ENCODE peak calls at places on chromosomes 12 and 14, in four cellular contexts. F is stomach, D is right atrium auricular region, S is left ventricle myocardium inferior. K is an unnamed sample. For H3K4me1 and H3K27me3, the result is how much of the 10 kb centered on the place peaks cover.

GRCh38 chr12:22543246-22544037 is 900 bp downstream of the C2CD5 start:
- DNase-seq in F (peak), D (no peak), S (peak), K (peak)

GRCh38 chr14:75591331-75591946 is 13.0 kb downstream of the FLVCR2 start:
- DNase-seq in F (no peak), D (no peak), S (no peak), K (no peak)

GRCh38 chr12:130589391-130590317 is 126.4 kb downstream of the RIMBP2 start:
- DNase-seq in F (no peak), D (no peak), S (no peak), K (no peak)

GRCh38 chr14:43535231-43535838 is 971.7 kb downstream of the FSCB start:
- DNase-seq in F (no peak), D (no peak), S (no peak), K (no peak)

GRCh38 chr12:120181991-120182631 is 12.4 kb downstream of the GCN1 start:
- DNase-seq in F (no peak), D (no peak), S (no peak), K (no peak)

GRCh38 chr12:128059621-128060370 is 207.2 kb upstream of the TMEM132C start:
- DNase-seq in F (no peak), D (no peak), S (no peak), K (no peak)

GRCh38 chr12:18998343-18999270 is 130.9 kb upstream of the PLEKHA5 start:
- DNase-seq in F (no peak), D (no peak), S (no peak), K (no peak)

GRCh38 chr14:26773906-26774593 is 176.2 kb upstream of the NOVA1 start:
- DNase-seq in F (no peak), D (no peak), S (no peak), K (no peak)

GRCh38 chr12:1197264-1198018 is 206.4 kb downstream of the ERC1 start:
- DNase-seq in F (no peak), D (no peak), S (no peak), K (no peak)

GRCh38 chr12:5307065-5307464 is 124.8 kb upstream of the NTF3 start:
- DNase-seq in F (no peak), D (no peak), S (no peak), K (no peak)

GRCh38 chr14:23154876-23155587 is 28.4 kb downstream of the SLC7A8 start:
- DNase-seq in F (peak), D (peak), S (peak), K (no peak)

GRCh38 chr14:104287301-104288009 is 149.1 kb downstream of the KIF26A start:
- DNase-seq in F (no peak), D (no peak), S (peak), K (peak)

GRCh38 chr12:132955933-132956725 is at the start of gene ZNF605:
- DNase-seq in F (peak), D (peak), S (peak), K (peak)
- H3K4me1 ChIP-seq in F (under half), D (under half), S (under half), K (under half)

GRCh38 chr12:117968826-117969659 is at the start of gene KSR2:
- DNase-seq in F (peak), D (no peak), S (no peak), K (peak)

GRCh38 chr12:117967512-117967911 is 1.3 kb downstream of the KSR2 start:
- DNase-seq in F (no peak), D (no peak), S (no peak), K (no peak)

GRCh38 chr12:117966511-117966910 is 2.3 kb downstream of the KSR2 start:
- DNase-seq in F (no peak), D (no peak), S (no peak), K (no peak)

GRCh38 chr12:117967043-117967442 is 1.7 kb downstream of the KSR2 start:
- DNase-seq in F (no peak), D (no peak), S (no peak), K (no peak)

DNA sequence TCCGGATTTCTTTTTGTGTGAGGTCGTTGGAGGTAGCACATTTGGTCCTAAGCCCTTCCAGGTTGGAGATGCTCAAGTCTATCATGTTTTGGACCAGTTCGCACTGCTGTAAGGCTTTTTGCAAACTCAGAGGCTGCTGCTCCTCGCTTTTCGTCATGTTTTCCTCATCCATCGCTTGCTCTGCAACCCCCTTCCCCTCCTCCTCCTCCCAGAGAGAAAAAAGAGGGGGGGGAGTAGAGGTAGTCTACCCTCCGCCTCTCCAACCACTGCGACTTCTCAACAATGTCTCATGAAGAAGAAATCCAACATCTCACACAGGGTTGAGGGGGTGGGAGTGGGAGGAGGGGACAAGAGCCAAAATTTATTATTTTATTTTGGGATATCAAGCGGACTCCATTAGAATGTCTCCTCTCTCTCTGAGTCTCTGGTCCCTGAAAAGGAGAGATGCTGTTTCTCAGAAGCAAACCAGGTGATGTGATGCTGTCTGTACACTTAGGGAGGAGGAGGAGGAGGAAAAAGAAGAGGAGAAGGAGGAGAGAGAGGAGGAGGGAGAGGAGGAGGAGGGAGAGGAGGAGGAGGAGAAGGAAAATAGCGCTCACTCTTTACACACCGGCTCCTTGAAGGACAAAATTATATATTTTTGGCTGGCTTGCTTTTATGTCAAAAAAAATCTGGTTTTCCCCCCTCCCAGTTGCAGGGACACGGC is 553 bp downstream of the KSR2 start:
- DNase-seq in F (no peak), D (no peak), S (no peak), K (no peak)
- H3K27me3 ChIP-seq in F (under half), D (under half), S (half or more), K (under half)

DNA sequence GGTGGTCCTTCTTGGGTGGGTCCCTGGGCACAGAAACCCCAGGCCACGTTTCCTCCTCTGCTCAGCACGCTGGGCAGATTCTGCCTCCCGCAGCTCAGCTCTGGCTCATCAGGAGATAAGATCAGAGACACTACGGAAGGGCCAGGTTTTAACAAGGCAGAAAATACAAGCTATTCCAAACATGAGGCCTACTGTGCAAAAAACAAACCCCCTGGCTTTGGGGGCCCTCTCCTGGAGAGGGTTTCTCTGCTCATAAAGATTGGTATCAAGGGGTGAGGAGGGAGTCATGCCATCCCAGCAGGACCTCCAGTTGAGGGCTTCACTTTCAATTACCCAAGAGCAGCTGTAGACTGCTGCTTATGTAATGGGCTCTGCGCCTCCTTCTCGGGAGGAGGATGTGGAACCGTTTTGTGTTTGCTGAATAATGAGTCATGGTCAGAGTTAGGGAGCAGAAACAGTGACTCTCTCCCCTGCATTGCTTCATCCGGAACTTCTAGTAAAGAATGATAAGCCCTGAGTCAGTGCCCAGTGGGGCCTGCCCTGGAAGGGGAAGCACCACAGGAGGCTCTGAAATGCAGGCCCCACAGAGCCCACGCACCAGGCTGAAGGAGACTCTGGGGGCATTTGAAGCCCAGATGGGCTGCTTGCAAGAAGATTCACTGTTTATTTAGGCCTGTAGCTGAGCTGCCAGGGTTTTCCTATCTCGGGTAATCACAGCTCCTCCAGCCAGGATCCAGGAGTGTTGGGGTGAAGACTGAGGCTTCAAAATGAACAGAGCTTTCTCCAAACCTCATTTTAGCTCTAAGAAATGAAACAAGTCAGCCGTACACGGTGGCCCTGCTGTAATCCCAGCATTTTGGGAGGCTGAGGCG is 79.3 kb downstream of the SSPN start:
- DNase-seq in F (peak), D (peak), S (peak), K (peak)
- TF ChIP-seq CTCF in F (no peak), D (no peak), S (no peak), K (no peak)

GRCh38 chr14:88196925-88197324 is 126.1 kb downstream of the KCNK10 start:
- DNase-seq in F (no peak), D (no peak), S (no peak), K (no peak)
- H3K4me1 ChIP-seq in F (under half), D (under half), S (under half), K (under half)

DNA sequence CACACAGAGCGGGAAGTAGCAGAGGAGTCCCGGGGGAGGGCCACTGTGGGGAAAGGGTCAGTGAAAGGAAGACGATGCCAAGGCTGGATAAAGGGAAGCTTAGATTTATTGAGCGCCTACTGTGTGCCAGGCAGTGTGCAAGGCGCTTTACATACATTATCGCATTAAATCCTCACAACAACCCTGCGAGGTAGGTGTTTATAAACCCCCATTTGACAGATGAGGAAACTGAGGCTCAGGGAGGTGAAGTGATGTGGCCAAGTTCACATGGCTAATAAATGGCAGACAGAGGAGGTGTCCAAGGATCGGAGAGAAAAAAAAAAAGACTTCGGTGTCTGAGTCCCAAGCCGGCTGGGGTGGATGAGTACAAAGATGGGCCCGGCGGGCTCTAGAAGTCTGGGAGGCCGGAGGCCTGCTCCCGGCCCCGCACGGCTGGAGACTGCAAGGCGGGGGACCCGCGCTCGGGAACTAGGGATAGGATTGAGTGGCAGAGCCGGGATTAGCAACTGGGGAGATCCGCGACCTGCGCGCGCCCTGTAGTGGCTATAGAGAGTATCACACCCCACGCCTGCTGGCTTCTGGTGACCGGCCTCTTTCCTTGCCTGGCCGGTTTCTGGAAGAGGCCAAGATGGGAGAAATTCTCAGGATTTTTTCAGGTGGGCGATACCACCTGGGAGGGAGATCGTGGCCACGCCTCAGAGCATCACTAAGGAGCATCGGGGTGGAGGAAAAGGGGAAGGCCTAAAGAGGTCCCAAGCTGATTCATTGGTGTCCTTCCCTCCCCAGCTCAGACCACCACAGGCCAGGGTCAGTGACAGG is 3.9 kb downstream of the DDN start:
- DNase-seq in F (peak), D (peak), S (peak), K (peak)
- H3K27me3 ChIP-seq in F (under half), D (under half), S (half or more), K (under half)

GRCh38 chr14:65169351-65169750 is 67.0 kb upstream of the MAX start:
- DNase-seq in F (no peak), D (no peak), S (no peak), K (no peak)

GRCh38 chr14:65164068-65164824 is 61.9 kb upstream of the MAX start:
- DNase-seq in F (no peak), D (no peak), S (no peak), K (no peak)

GRCh38 chr14:65167072-65167645 is 64.8 kb upstream of the MAX start:
- DNase-seq in F (no peak), D (no peak), S (no peak), K (no peak)

GRCh38 chr14:65168840-65169239 is 66.5 kb upstream of the MAX start:
- DNase-seq in F (no peak), D (no peak), S (no peak), K (no peak)

DNA sequence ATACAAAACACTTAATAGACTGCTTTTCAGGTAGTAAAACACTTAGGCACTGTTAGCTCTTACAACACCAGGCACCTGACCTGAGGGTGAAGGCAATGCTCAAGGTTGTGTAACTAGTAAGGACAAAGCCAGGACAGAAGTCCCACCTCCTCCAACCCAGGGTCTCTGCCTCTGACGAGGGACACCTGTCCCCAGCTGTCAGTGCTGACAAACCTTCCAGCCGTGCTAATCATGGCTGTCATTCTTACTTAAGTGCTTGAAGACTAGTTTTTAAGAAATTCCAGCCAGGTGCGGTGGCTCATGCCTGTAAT is 62.5 kb upstream of the MAX start:
- DNase-seq in F (no peak), D (no peak), S (no peak), K (no peak)
- TF ChIP-seq CTCF in F (no peak), D (no peak), S (no peak), K (no peak)

DNA sequence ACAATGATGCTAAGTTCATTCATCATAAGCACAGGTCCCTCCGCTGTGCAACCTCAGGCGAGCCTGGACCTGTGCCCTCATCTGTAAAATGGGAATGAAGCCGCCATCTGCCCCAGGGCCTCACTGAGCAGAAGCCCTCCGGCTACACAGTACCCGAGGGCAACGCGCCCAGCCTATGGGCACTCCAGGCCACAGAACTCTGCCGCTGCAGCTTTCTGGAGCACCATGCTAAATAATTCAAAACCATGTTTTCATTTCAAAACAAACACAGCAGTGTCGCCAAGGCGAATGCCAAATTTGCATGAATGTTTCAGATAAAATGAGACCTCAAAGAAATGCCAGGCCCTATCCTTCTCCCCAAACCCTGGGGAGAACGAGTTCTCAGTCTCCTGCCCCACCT is 4.0 kb downstream of the NCOR2 start:
- DNase-seq in F (no peak), D (no peak), S (no peak), K (no peak)
- H3K4me1 ChIP-seq in F (half or more), D (under half), S (half or more), K (under half)

GRCh38 chr12:14572401-14572800 is 4.7 kb upstream of the PLBD1 start:
- DNase-seq in F (no peak), D (no peak), S (no peak), K (no peak)
- H3K27me3 ChIP-seq in F (under half), D (under half), S (under half), K (under half)

DNA sequence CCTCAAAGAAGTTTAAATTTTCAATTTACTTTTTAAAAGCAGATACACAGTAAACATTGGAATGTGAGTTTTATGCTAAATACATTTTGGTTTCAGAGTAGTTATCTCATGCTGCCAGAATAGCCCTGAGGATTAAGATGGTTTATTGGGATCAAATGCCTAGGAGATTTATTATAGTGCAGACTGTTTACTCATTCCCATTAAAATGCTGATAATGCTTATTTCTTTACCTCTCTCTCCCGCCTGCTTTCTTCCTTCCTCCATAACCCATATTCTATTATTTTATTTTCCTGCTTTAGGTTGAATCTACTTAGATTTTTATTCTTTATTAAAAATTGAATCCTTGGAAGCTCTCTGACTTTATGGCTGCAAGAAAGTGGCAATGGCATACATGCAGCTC is 340.1 kb downstream of the DIO2 start:
- DNase-seq in F (no peak), D (no peak), S (no peak), K (no peak)
- TF ChIP-seq CTCF in F (no peak), D (no peak), S (no peak), K (no peak)

K was measured in right lobe of liver.